ENCODE peak calls at places on chromosomes 7 and 10, in six cellular contexts. E is EL, Y is NCI-H526 treated with DMSO at 0.1 percent for 48 hours, B is A549, R is amygdala, W is Panc1. C is an unnamed sample.

GRCh38 chr10:5840314-5841307 is 27.4 kb upstream of the GDI2 start:
- DNase-seq in B (no peak), Y (peak), W (no peak), E (no peak), R (peak), C (peak)

GRCh38 chr10:99630439-99630838 is 10.2 kb upstream of the SLC25A28 start:
- DNase-seq in Y (no peak), E (peak), R (no peak), B (no peak), W (no peak), C (no peak)

GRCh38 chr10:89431977-89432376 is 17.6 kb downstream of the IFIT5 start:
- DNase-seq in B (no peak), W (no peak), E (peak), Y (no peak), R (no peak), C (no peak)

GRCh38 chr7:25951414-25952276 is 200.4 kb upstream of the NFE2L3 start:
- DNase-seq in E (peak), R (no peak), W (no peak), B (peak), Y (peak), C (no peak)

GRCh38 chr10:91163269-91163708 is 57.2 kb upstream of the PCGF5 start:
- DNase-seq in R (peak), Y (peak), E (peak), B (peak), W (no peak), C (no peak)

GRCh38 chr7:133354546-133355324 is 101.9 kb downstream of the EXOC4 start:
- DNase-seq in R (no peak), W (no peak), E (peak), Y (no peak), B (no peak), C (no peak)

GRCh38 chr10:16612148-16612742 is 90.6 kb upstream of the C1QL3 start:
- DNase-seq in B (no peak), R (no peak), Y (no peak), E (peak), W (no peak), C (no peak)

GRCh38 chr10:98410135-98410743 is 4.7 kb downstream of the PYROXD2 start:
- DNase-seq in B (no peak), W (no peak), R (no peak), E (no peak), Y (no peak), C (no peak)

GRCh38 chr7:146116452-146117219 is at the start of gene CNTNAP2:
- DNase-seq in W (no peak), B (no peak), E (no peak), R (peak), Y (no peak), C (no peak)

GRCh38 chr10:14500172-14500765 is 169.5 kb upstream of the FRMD4A start:
- DNase-seq in E (no peak), Y (no peak), R (no peak), W (no peak), B (no peak), C (no peak)

GRCh38 chr10:85187047-85187446 is 858.7 kb downstream of the CCSER2 start:
- DNase-seq in E (no peak), R (no peak), Y (no peak), B (no peak), W (no peak), C (no peak)

GRCh38 chr7:65927489-65928448 is 54.2 kb downstream of the GUSB start:
- DNase-seq in B (no peak), W (no peak), E (no peak), Y (no peak), R (no peak), C (no peak)

GRCh38 chr10:17993361-17993760 is 41.6 kb downstream of the SLC39A12 start:
- DNase-seq in R (no peak), E (peak), B (no peak), W (no peak), Y (no peak), C (no peak)

GRCh38 chr7:37488163-37488759 is 39.6 kb upstream of the ELMO1 start:
- DNase-seq in Y (no peak), B (no peak), W (no peak), R (no peak), E (no peak), C (no peak)

GRCh38 chr7:139784643-139785042 is 6.8 kb upstream of the HIPK2 start:
- DNase-seq in Y (no peak), E (no peak), B (no peak), R (no peak), W (no peak), C (no peak)

GRCh38 chr7:86600506-86601290 is 43.0 kb upstream of the GRM3 start:
- DNase-seq in E (no peak), Y (no peak), W (no peak), R (peak), B (no peak), C (no peak)

GRCh38 chr10:102814456-102814871 is 22.7 kb downstream of the CYP17A1 start:
- DNase-seq in W (no peak), E (no peak), Y (no peak), R (no peak), B (no peak), C (no peak)

GRCh38 chr10:75352650-75353049 is 48.9 kb downstream of the ZNF503 start:
- DNase-seq in B (no peak), Y (no peak), W (no peak), R (no peak), E (peak), C (no peak)

GRCh38 chr10:48609441-48609840 is 4.6 kb upstream of the ARHGAP22 start:
- DNase-seq in R (no peak), Y (no peak), W (no peak), B (no peak), E (no peak), C (no peak)

GRCh38 chr10:98886686-98887085 is 349.0 kb downstream of the HPSE2 start:
- DNase-seq in W (no peak), B (no peak), Y (no peak), E (peak), R (no peak), C (no peak)

GRCh38 chr7:138258194-138258554 is 181.9 kb downstream of the AKR1D1 start:
- DNase-seq in W (no peak), B (no peak), Y (no peak), R (no peak), E (peak), C (no peak)

GRCh38 chr10:120833222-120833928 is 17.8 kb upstream of the WDR11 start:
- DNase-seq in B (no peak), W (no peak), R (no peak), Y (no peak), E (no peak), C (no peak)

GRCh38 chr10:91681361-91682276 is 48.7 kb upstream of the PPP1R3C start:
- DNase-seq in Y (no peak), E (peak), R (peak), W (no peak), B (no peak), C (no peak)

GRCh38 chr10:18501198-18501597 is 150.2 kb downstream of the NSUN6 start:
- DNase-seq in Y (no peak), E (peak), W (no peak), R (no peak), B (peak), C (peak)

GRCh38 chr10:72831696-72832355 is 61.7 kb upstream of the OIT3 start:
- DNase-seq in R (no peak), E (peak), Y (no peak), B (no peak), W (no peak), C (no peak)

GRCh38 chr10:21505711-21506278 is 19.7 kb downstream of the SKIDA1 start:
- DNase-seq in B (no peak), E (no peak), Y (peak), R (no peak), W (no peak), C (no peak)

GRCh38 chr7:55423891-55424290 is 58.8 kb downstream of the LANCL2 start:
- DNase-seq in B (no peak), R (no peak), Y (no peak), W (no peak), E (peak), C (no peak)

GRCh38 chr7:155267436-155267835 is 30.2 kb upstream of the INSIG1 start:
- DNase-seq in Y (no peak), E (no peak), R (no peak), B (no peak), W (no peak), C (no peak)

GRCh38 chr7:131829911-131830310 is 273.5 kb upstream of the PODXL start:
- DNase-seq in R (no peak), E (no peak), Y (no peak), B (no peak), W (no peak), C (no peak)

GRCh38 chr10:97426776-97427570 is 982 bp downstream of the PGAM1 start:
- DNase-seq in W (no peak), R (no peak), B (no peak), Y (no peak), E (peak), C (no peak)

GRCh38 chr7:4682621-4683042 is 537 bp downstream of the FOXK1 start:
- DNase-seq in Y (no peak), R (no peak), E (peak), B (no peak), W (no peak), C (no peak)

GRCh38 chr10:69124558-69125121 is 662 bp downstream of the VPS26A start:
- DNase-seq in E (peak), Y (peak), W (no peak), B (peak), R (no peak), C (peak)

GRCh38 chr10:44382131-44382858 is 2.6 kb downstream of the CXCL12 start:
- DNase-seq in B (no peak), E (no peak), Y (no peak), W (no peak), R (no peak), C (no peak)

GRCh38 chr7:78924581-78924980 is 528.9 kb downstream of the MAGI2 start:
- DNase-seq in B (no peak), Y (no peak), E (peak), W (no peak), R (no peak), C (no peak)